ENCODE peak calls at places on chromosome 20, in five cellular contexts. One of them, this sample, is unnamed.

GRCh38 chr20:23536601-23537000 is 31.7 kb downstream of the CST9L start:
- DNase-seq in endothelial cell: no peak
- DNase-seq in H4: no peak
- DNase-seq in HTR-8/SVneo: no peak
- DNase-seq in ELF-1: no peak
- DNase-seq in this sample: no peak

GRCh38 chr20:46111028-46111835 is 6.9 kb upstream of the CD40 start:
- DNase-seq in H4: no peak
- DNase-seq in endothelial cell: no peak
- DNase-seq in ELF-1: no peak
- DNase-seq in HTR-8/SVneo: no peak
- DNase-seq in this sample: no peak

GRCh38 chr20:21336455-21337151 is 33.5 kb downstream of the XRN2 start:
- DNase-seq in H4: no peak
- DNase-seq in endothelial cell: no peak
- DNase-seq in ELF-1: no peak
- DNase-seq in HTR-8/SVneo: no peak
- DNase-seq in this sample: no peak

GRCh38 chr20:1440024-1440423 is 26.6 kb downstream of the NSFL1C start:
- DNase-seq in ELF-1: peak; percentile 58
- DNase-seq in HTR-8/SVneo: no peak
- DNase-seq in endothelial cell: peak; percentile 37
- DNase-seq in H4: peak; percentile 24
- DNase-seq in this sample: no peak

GRCh38 chr20:51796332-51796731 is 6.0 kb downstream of the SALL4 start:
- DNase-seq in HTR-8/SVneo: no peak
- DNase-seq in endothelial cell: no peak
- DNase-seq in ELF-1: no peak
- DNase-seq in H4: no peak
- DNase-seq in this sample: no peak

GRCh38 chr20:40452758-40453157 is 236.3 kb downstream of the MAFB start:
- DNase-seq in HTR-8/SVneo: no peak
- DNase-seq in H4: no peak
- DNase-seq in endothelial cell: no peak
- DNase-seq in ELF-1: no peak
- DNase-seq in this sample: no peak

GRCh38 chr20:48403362-48403761 is 424.4 kb downstream of the PREX1 start:
- DNase-seq in ELF-1: no peak
- DNase-seq in H4: no peak
- DNase-seq in HTR-8/SVneo: no peak
- DNase-seq in endothelial cell: no peak
- DNase-seq in this sample: no peak

GRCh38 chr20:50806126-50806768 is 11.4 kb downstream of the BCAS4 start:
- DNase-seq in H4: no peak
- DNase-seq in HTR-8/SVneo: no peak
- DNase-seq in endothelial cell: no peak
- DNase-seq in ELF-1: no peak
- DNase-seq in this sample: no peak

GRCh38 chr20:34907616-34908469 is 31.4 kb downstream of the ACSS2 start:
- DNase-seq in HTR-8/SVneo: peak; percentile 89
- DNase-seq in H4: peak; percentile 93
- DNase-seq in ELF-1: peak; percentile 25
- DNase-seq in endothelial cell: peak; percentile 9
- DNase-seq in this sample: peak; percentile 75

GRCh38 chr20:3885711-3886110 is 3.5 kb upstream of the PANK2 start:
- DNase-seq in HTR-8/SVneo: no peak
- DNase-seq in endothelial cell: no peak
- DNase-seq in H4: no peak
- DNase-seq in ELF-1: no peak
- DNase-seq in this sample: no peak

GRCh38 chr20:37533154-37533715 is 5.6 kb upstream of the BLCAP start:
- DNase-seq in endothelial cell: no peak
- DNase-seq in ELF-1: no peak
- DNase-seq in H4: no peak
- DNase-seq in HTR-8/SVneo: no peak
- DNase-seq in this sample: no peak

GRCh38 chr20:49742948-49743347 is 29.3 kb upstream of the B4GALT5 start:
- DNase-seq in ELF-1: peak; percentile 90
- DNase-seq in H4: no peak
- DNase-seq in HTR-8/SVneo: no peak
- DNase-seq in endothelial cell: no peak
- DNase-seq in this sample: no peak

GRCh38 chr20:24651171-24651972 is 181.9 kb downstream of the SYNDIG1 start:
- DNase-seq in ELF-1: no peak
- DNase-seq in H4: peak; percentile 93
- DNase-seq in HTR-8/SVneo: peak; percentile 44
- DNase-seq in endothelial cell: no peak
- DNase-seq in this sample: peak; percentile 94

GRCh38 chr20:36314734-36315544 is 8.8 kb downstream of the DLGAP4 start:
- DNase-seq in HTR-8/SVneo: no peak
- DNase-seq in ELF-1: no peak
- DNase-seq in H4: no peak
- DNase-seq in endothelial cell: no peak
- DNase-seq in this sample: no peak

GRCh38 chr20:10536531-10536930 is 101.4 kb downstream of the SLX4IP start:
- DNase-seq in ELF-1: no peak
- DNase-seq in endothelial cell: no peak
- DNase-seq in HTR-8/SVneo: no peak
- DNase-seq in H4: peak; percentile 40
- DNase-seq in this sample: no peak

GRCh38 chr20:45826381-45827019 is 612 bp downstream of the TNNC2 start:
- DNase-seq in ELF-1: no peak
- DNase-seq in endothelial cell: no peak
- DNase-seq in H4: no peak
- DNase-seq in HTR-8/SVneo: no peak
- DNase-seq in this sample: no peak

GRCh38 chr20:51767018-51767866 is 948 bp downstream of the ATP9A start:
- DNase-seq in endothelial cell: peak; percentile 59
- DNase-seq in HTR-8/SVneo: peak; percentile 88
- DNase-seq in ELF-1: peak; percentile 89
- DNase-seq in H4: peak; percentile 57
- DNase-seq in this sample: peak; percentile 25

GRCh38 chr20:51725584-51726176 is 42.5 kb downstream of the ATP9A start:
- DNase-seq in endothelial cell: no peak
- DNase-seq in ELF-1: peak; percentile 32
- DNase-seq in HTR-8/SVneo: no peak
- DNase-seq in H4: no peak
- DNase-seq in this sample: no peak

GRCh38 chr20:58339741-58340140 is 30.2 kb downstream of the RAB22A start:
- DNase-seq in HTR-8/SVneo: no peak
- DNase-seq in H4: no peak
- DNase-seq in endothelial cell: no peak
- DNase-seq in ELF-1: peak; percentile 11
- DNase-seq in this sample: no peak

GRCh38 chr20:63189322-63189642 is 26.6 kb downstream of the YTHDF1 start:
- DNase-seq in H4: no peak
- DNase-seq in endothelial cell: no peak
- DNase-seq in ELF-1: no peak
- DNase-seq in HTR-8/SVneo: no peak
- DNase-seq in this sample: no peak

GRCh38 chr20:57388953-57389694 is 2.1 kb upstream of the RBM38 start:
- DNase-seq in HTR-8/SVneo: no peak
- DNase-seq in endothelial cell: peak; percentile 37
- DNase-seq in H4: no peak
- DNase-seq in ELF-1: peak; percentile 81
- DNase-seq in this sample: no peak